ENCODE peak calls at places on chromosomes 2 and 18, in eight cellular contexts. One of them, this sample, is unnamed.

GRCh38 chr2:75403991-75404428 is 156.7 kb downstream of the EVA1A start:
- DNase-seq in NCI-H1417: peak
- DNase-seq in Calu3: peak
- DNase-seq in heart left ventricle: no peak
- DNase-seq in GM04503: no peak
- DNase-seq in stimulated activated CD8-positive, alpha-beta memory T cell treated with anti-CD3 and anti-CD28 coated beads, Interleukin-4, amount 100 ng/mL, for 24 hours: no peak
- DNase-seq in spleen: no peak
- DNase-seq in cardiac fibroblast: peak
- DNase-seq in this sample: no peak

GRCh38 chr18:58132595-58133191 is 88.7 kb downstream of the NEDD4L start:
- DNase-seq in cardiac fibroblast: no peak
- DNase-seq in heart left ventricle: no peak
- DNase-seq in GM04503: peak
- DNase-seq in stimulated activated CD8-positive, alpha-beta memory T cell treated with anti-CD3 and anti-CD28 coated beads, Interleukin-4, amount 100 ng/mL, for 24 hours: no peak
- DNase-seq in spleen: no peak
- DNase-seq in NCI-H1417: no peak
- DNase-seq in Calu3: no peak
- DNase-seq in this sample: no peak

GRCh38 chr2:182870227-182870626 is 3.8 kb upstream of the FRZB start:
- DNase-seq in Calu3: peak
- DNase-seq in stimulated activated CD8-positive, alpha-beta memory T cell treated with anti-CD3 and anti-CD28 coated beads, Interleukin-4, amount 100 ng/mL, for 24 hours: no peak
- DNase-seq in NCI-H1417: peak
- DNase-seq in GM04503: no peak
- DNase-seq in cardiac fibroblast: no peak
- DNase-seq in spleen: no peak
- DNase-seq in heart left ventricle: no peak
- DNase-seq in this sample: no peak

GRCh38 chr2:41475959-41476358 is 571.9 kb upstream of the PKDCC start:
- DNase-seq in stimulated activated CD8-positive, alpha-beta memory T cell treated with anti-CD3 and anti-CD28 coated beads, Interleukin-4, amount 100 ng/mL, for 24 hours: no peak
- DNase-seq in cardiac fibroblast: no peak
- DNase-seq in GM04503: no peak
- DNase-seq in Calu3: no peak
- DNase-seq in heart left ventricle: no peak
- DNase-seq in NCI-H1417: peak
- DNase-seq in spleen: no peak
- DNase-seq in this sample: no peak

GRCh38 chr2:120020554-120020953 is 7.7 kb downstream of the EPB41L5 start:
- DNase-seq in NCI-H1417: no peak
- DNase-seq in heart left ventricle: no peak
- DNase-seq in GM04503: no peak
- DNase-seq in cardiac fibroblast: no peak
- DNase-seq in spleen: no peak
- DNase-seq in stimulated activated CD8-positive, alpha-beta memory T cell treated with anti-CD3 and anti-CD28 coated beads, Interleukin-4, amount 100 ng/mL, for 24 hours: no peak
- DNase-seq in Calu3: no peak
- DNase-seq in this sample: no peak

GRCh38 chr18:74184875-74185274 is 36.6 kb downstream of the TIMM21 start:
- DNase-seq in cardiac fibroblast: no peak
- DNase-seq in NCI-H1417: peak
- DNase-seq in GM04503: no peak
- DNase-seq in heart left ventricle: no peak
- DNase-seq in spleen: no peak
- DNase-seq in stimulated activated CD8-positive, alpha-beta memory T cell treated with anti-CD3 and anti-CD28 coated beads, Interleukin-4, amount 100 ng/mL, for 24 hours: no peak
- DNase-seq in Calu3: no peak
- DNase-seq in this sample: no peak

GRCh38 chr18:34659579-34660517 is 50.2 kb upstream of the DTNA start:
- DNase-seq in NCI-H1417: peak
- DNase-seq in cardiac fibroblast: peak
- DNase-seq in Calu3: peak
- DNase-seq in spleen: peak
- DNase-seq in heart left ventricle: peak
- DNase-seq in GM04503: peak
- DNase-seq in stimulated activated CD8-positive, alpha-beta memory T cell treated with anti-CD3 and anti-CD28 coated beads, Interleukin-4, amount 100 ng/mL, for 24 hours: no peak
- DNase-seq in this sample: no peak

GRCh38 chr2:191351298-191351697 is 106.1 kb downstream of the MYO1B start:
- DNase-seq in NCI-H1417: no peak
- DNase-seq in stimulated activated CD8-positive, alpha-beta memory T cell treated with anti-CD3 and anti-CD28 coated beads, Interleukin-4, amount 100 ng/mL, for 24 hours: no peak
- DNase-seq in spleen: no peak
- DNase-seq in Calu3: no peak
- DNase-seq in GM04503: no peak
- DNase-seq in heart left ventricle: no peak
- DNase-seq in cardiac fibroblast: no peak
- DNase-seq in this sample: no peak

GRCh38 chr2:19802088-19802806 is 99.5 kb downstream of the TTC32 start:
- DNase-seq in stimulated activated CD8-positive, alpha-beta memory T cell treated with anti-CD3 and anti-CD28 coated beads, Interleukin-4, amount 100 ng/mL, for 24 hours: no peak
- DNase-seq in NCI-H1417: no peak
- DNase-seq in spleen: no peak
- DNase-seq in GM04503: no peak
- DNase-seq in cardiac fibroblast: peak
- DNase-seq in heart left ventricle: no peak
- DNase-seq in Calu3: no peak
- DNase-seq in this sample: no peak

GRCh38 chr2:53312181-53312580 is 455.4 kb upstream of the CHAC2 start:
- DNase-seq in spleen: no peak
- DNase-seq in GM04503: no peak
- DNase-seq in NCI-H1417: no peak
- DNase-seq in Calu3: no peak
- DNase-seq in cardiac fibroblast: no peak
- DNase-seq in stimulated activated CD8-positive, alpha-beta memory T cell treated with anti-CD3 and anti-CD28 coated beads, Interleukin-4, amount 100 ng/mL, for 24 hours: no peak
- DNase-seq in heart left ventricle: no peak
- DNase-seq in this sample: no peak

GRCh38 chr2:8456149-8457091 is 225.4 kb upstream of the ID2 start:
- DNase-seq in Calu3: no peak
- DNase-seq in GM04503: no peak
- DNase-seq in NCI-H1417: peak
- DNase-seq in stimulated activated CD8-positive, alpha-beta memory T cell treated with anti-CD3 and anti-CD28 coated beads, Interleukin-4, amount 100 ng/mL, for 24 hours: no peak
- DNase-seq in cardiac fibroblast: no peak
- DNase-seq in heart left ventricle: no peak
- DNase-seq in spleen: no peak
- DNase-seq in this sample: peak

GRCh38 chr2:4674007-4674406 is 970.6 kb downstream of the DCDC2C start:
- DNase-seq in heart left ventricle: no peak
- DNase-seq in spleen: peak
- DNase-seq in stimulated activated CD8-positive, alpha-beta memory T cell treated with anti-CD3 and anti-CD28 coated beads, Interleukin-4, amount 100 ng/mL, for 24 hours: no peak
- DNase-seq in GM04503: no peak
- DNase-seq in cardiac fibroblast: no peak
- DNase-seq in NCI-H1417: peak
- DNase-seq in Calu3: no peak
- DNase-seq in this sample: no peak

GRCh38 chr2:193549661-193550060 is 1354.9 kb upstream of the TMEFF2 start:
- DNase-seq in spleen: no peak
- DNase-seq in GM04503: no peak
- DNase-seq in Calu3: no peak
- DNase-seq in NCI-H1417: no peak
- DNase-seq in stimulated activated CD8-positive, alpha-beta memory T cell treated with anti-CD3 and anti-CD28 coated beads, Interleukin-4, amount 100 ng/mL, for 24 hours: no peak
- DNase-seq in heart left ventricle: no peak
- DNase-seq in cardiac fibroblast: peak
- DNase-seq in this sample: no peak

GRCh38 chr2:168658706-168659105 is 143.7 kb upstream of the NOSTRIN start:
- DNase-seq in NCI-H1417: peak
- DNase-seq in heart left ventricle: no peak
- DNase-seq in Calu3: no peak
- DNase-seq in spleen: no peak
- DNase-seq in cardiac fibroblast: no peak
- DNase-seq in stimulated activated CD8-positive, alpha-beta memory T cell treated with anti-CD3 and anti-CD28 coated beads, Interleukin-4, amount 100 ng/mL, for 24 hours: no peak
- DNase-seq in GM04503: no peak
- DNase-seq in this sample: no peak